ENCODE peak calls at places on chromosome 20, in ten cellular contexts. X, D, L, S, Y, K, T, V, H and E are unnamed samples.

GRCh38 chr20:46118481-46119020 is 437 bp downstream of the CD40 start:
- DNase-seq in X (no peak), D (no peak), L (no peak), S (no peak), Y (no peak), K (no peak), T (peak), V (peak), H (no peak), E (peak)

GRCh38 chr20:48638546-48638945 is 189.3 kb downstream of the PREX1 start:
- DNase-seq in X (no peak), D (no peak), L (no peak), S (no peak), Y (no peak), K (no peak), T (no peak), V (no peak), H (no peak), E (no peak)

GRCh38 chr20:35443003-35443402 is 5.0 kb upstream of the GDF5 start:
- DNase-seq in X (no peak), D (no peak), L (no peak), S (no peak), Y (no peak), K (no peak), T (no peak), V (no peak), H (no peak), E (no peak)

GRCh38 chr20:54475334-54476287 is at the start of gene DOK5:
- DNase-seq in X (no peak), D (no peak), L (no peak), S (no peak), Y (no peak), K (no peak), T (no peak), V (peak), H (peak), E (no peak)

GRCh38 chr20:47336013-47336754 is 20.3 kb downstream of the ZMYND8 start:
- DNase-seq in X (no peak), D (peak), L (no peak), S (no peak), Y (no peak), K (no peak), T (no peak), V (no peak), H (peak), E (peak)

GRCh38 chr20:17749979-17750721 is 50.4 kb downstream of the BANF2 start:
- DNase-seq in X (no peak), D (no peak), L (no peak), S (no peak), Y (no peak), K (no peak), T (no peak), V (peak), H (no peak), E (peak)

GRCh38 chr20:63951398-63952209 is 4.6 kb downstream of the UCKL1 start:
- DNase-seq in X (no peak), D (no peak), L (no peak), S (no peak), Y (no peak), K (no peak), T (peak), V (peak), H (no peak), E (peak)

GRCh38 chr20:19784511-19785172 is 26.6 kb downstream of the RIN2 start:
- DNase-seq in X (peak), D (no peak), L (no peak), S (peak), Y (peak), K (peak), T (peak), V (peak), H (peak), E (peak)

GRCh38 chr20:32524871-32525501 is 60.1 kb downstream of the NOL4L start:
- DNase-seq in X (no peak), D (no peak), L (no peak), S (no peak), Y (no peak), K (no peak), T (no peak), V (peak), H (peak), E (peak)

GRCh38 chr20:5973172-5973571 is 22.7 kb downstream of the MCM8 start:
- DNase-seq in X (no peak), D (no peak), L (no peak), S (no peak), Y (no peak), K (no peak), T (no peak), V (no peak), H (no peak), E (no peak)

GRCh38 chr20:33046412-33046811 is 7.3 kb upstream of the BPIFB3 start:
- DNase-seq in X (no peak), D (no peak), L (no peak), S (no peak), Y (no peak), K (no peak), T (no peak), V (no peak), H (no peak), E (no peak)